ENCODE peak calls at places on chromosomes 13 and 19, in five cellular contexts. Y is psoas muscle, K is epithelial cell of proximal tubule, I is ovary, C is heart left ventricle. Q is an unnamed sample.

GRCh38 chr19:45820413-45821102 is 5.5 kb upstream of the RSPH6A start:
- DNase-seq in Y (no peak), K (no peak), I (no peak), C (peak), Q (no peak)

GRCh38 chr13:28043224-28043623 is 54.7 kb upstream of the URAD start:
- DNase-seq in Y (no peak), K (no peak), I (no peak), C (no peak), Q (no peak)

GRCh38 chr19:16180611-16181010 is 4.6 kb upstream of the FAM32A start:
- DNase-seq in Y (no peak), K (no peak), I (no peak), C (no peak), Q (no peak)

GRCh38 chr13:97726664-97727235 is 226.7 kb upstream of the IPO5 start:
- DNase-seq in Y (no peak), K (peak), I (no peak), C (no peak), Q (no peak)

GRCh38 chr19:39998511-39998910 is 1.7 kb downstream of the ZNF546 start:
- DNase-seq in Y (no peak), K (no peak), I (no peak), C (no peak), Q (no peak)

GRCh38 chr19:27828781-27829275 is 1384.1 kb downstream of the UQCRFS1 start:
- DNase-seq in Y (no peak), K (no peak), I (no peak), C (no peak), Q (no peak)

GRCh38 chr19:50184196-50184595 is 19.2 kb upstream of the MYH14 start:
- DNase-seq in Y (no peak), K (no peak), I (no peak), C (no peak), Q (no peak)

GRCh38 chr19:49017666-49018351 is 918 bp upstream of the LHB start:
- DNase-seq in Y (peak), K (no peak), I (peak), C (peak), Q (no peak)

GRCh38 chr19:56101095-56101494 is 20.0 kb downstream of the ZNF787 start:
- DNase-seq in Y (no peak), K (no peak), I (no peak), C (no peak), Q (no peak)

GRCh38 chr19:19463348-19464117 is 51.8 kb downstream of the TSSK6 start:
- DNase-seq in Y (peak), K (no peak), I (peak), C (no peak), Q (no peak)

GRCh38 chr13:30607908-30608307 is 9.8 kb upstream of the USPL1 start:
- DNase-seq in Y (no peak), K (no peak), I (no peak), C (no peak), Q (no peak)

GRCh38 chr13:40764587-40765403 is 6.2 kb downstream of the MRPS31 start:
- DNase-seq in Y (no peak), K (no peak), I (no peak), C (no peak), Q (peak)

GRCh38 chr19:38266070-38266469 is 1.7 kb downstream of the SPINT2 start:
- DNase-seq in Y (no peak), K (no peak), I (no peak), C (no peak), Q (no peak)

GRCh38 chr13:98225036-98225940 is 48.2 kb upstream of the RNF113B start:
- DNase-seq in Y (no peak), K (no peak), I (no peak), C (no peak), Q (peak)

GRCh38 chr13:22220186-22221160 is 549.6 kb downstream of the FGF9 start:
- DNase-seq in Y (no peak), K (no peak), I (no peak), C (no peak), Q (no peak)

GRCh38 chr13:100512422-100512821 is 76.2 kb downstream of the GGACT start:
- DNase-seq in Y (no peak), K (no peak), I (no peak), C (no peak), Q (no peak)

GRCh38 chr19:8387688-8388611 is 2.2 kb upstream of the RAB11B start:
- DNase-seq in Y (peak), K (no peak), I (no peak), C (no peak), Q (peak)

GRCh38 chr13:108214511-108215383 is 589 bp downstream of the LIG4 start:
- DNase-seq in Y (peak), K (no peak), I (no peak), C (peak), Q (no peak)

GRCh38 chr19:49261602-49262001 is 63.4 kb downstream of the SLC6A16 start:
- DNase-seq in Y (no peak), K (no peak), I (no peak), C (no peak), Q (no peak)

GRCh38 chr13:97182065-97182890 is 39.9 kb upstream of the MBNL2 start:
- DNase-seq in Y (no peak), K (no peak), I (no peak), C (no peak), Q (no peak)

GRCh38 chr19:48830088-48830487 is 6.2 kb downstream of the HSD17B14 start:
- DNase-seq in Y (no peak), K (no peak), I (no peak), C (no peak), Q (no peak)

GRCh38 chr19:57280913-57281425 is 684 bp downstream of the ZNF460 start:
- DNase-seq in Y (no peak), K (no peak), I (peak), C (no peak), Q (no peak)

GRCh38 chr13:113110852-113111315 is 5.3 kb downstream of the F7 start:
- DNase-seq in Y (peak), K (no peak), I (no peak), C (peak), Q (no peak)

GRCh38 chr13:32334676-32335075 is 19.4 kb downstream of the BRCA2 start:
- DNase-seq in Y (no peak), K (no peak), I (no peak), C (no peak), Q (no peak)

GRCh38 chr13:46124531-46124966 is 19.7 kb upstream of the CPB2 start:
- DNase-seq in Y (no peak), K (no peak), I (no peak), C (no peak), Q (no peak)

GRCh38 chr13:59364508-59365187 is 799.1 kb downstream of the DIAPH3 start:
- DNase-seq in Y (no peak), K (no peak), I (no peak), C (no peak), Q (no peak)

GRCh38 chr13:34833562-34834182 is 108.4 kb upstream of the NBEA start:
- DNase-seq in Y (no peak), K (no peak), I (no peak), C (no peak), Q (no peak)

GRCh38 chr13:77918391-77919261 is at the start of gene EDNRB:
- DNase-seq in Y (peak), K (no peak), I (peak), C (peak), Q (no peak)

DNA sequence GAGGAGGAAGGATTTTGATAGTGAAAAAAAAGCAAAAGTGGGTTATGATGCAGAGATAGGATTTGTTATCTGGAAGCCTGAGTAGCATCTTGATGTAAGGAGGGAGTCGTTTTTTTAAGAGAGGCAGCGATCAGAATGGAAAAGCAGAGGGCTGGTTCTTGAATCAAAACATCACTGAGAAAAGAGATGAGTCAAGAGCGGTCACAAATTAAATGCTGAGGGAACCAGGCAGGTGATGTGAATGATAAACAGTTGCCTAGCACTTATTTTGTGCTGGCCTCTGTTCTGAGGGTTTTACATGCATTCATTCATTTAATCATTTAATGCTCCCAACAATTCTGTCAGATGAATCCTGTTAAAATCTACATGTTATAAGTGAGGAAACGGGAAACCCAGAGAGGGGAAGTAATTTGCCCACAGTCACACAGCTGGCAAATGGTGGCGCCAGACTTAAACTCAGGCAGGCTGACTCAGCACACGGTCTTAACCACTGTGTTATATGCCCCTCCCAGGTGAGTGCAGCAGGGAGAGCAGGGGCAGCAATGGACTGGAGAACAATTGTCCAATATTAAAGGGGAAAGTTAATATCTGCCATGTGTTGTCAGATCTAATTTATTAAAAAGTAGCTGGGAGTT is 21.4 kb downstream of the SIGLECL1 start:
- DNase-seq in Y (no peak), K (no peak), I (no peak), C (no peak), Q (no peak)
- TF ChIP-seq CTCF in Y (no peak), K (no peak), I (no peak), C (no peak), Q (no peak)

DNA sequence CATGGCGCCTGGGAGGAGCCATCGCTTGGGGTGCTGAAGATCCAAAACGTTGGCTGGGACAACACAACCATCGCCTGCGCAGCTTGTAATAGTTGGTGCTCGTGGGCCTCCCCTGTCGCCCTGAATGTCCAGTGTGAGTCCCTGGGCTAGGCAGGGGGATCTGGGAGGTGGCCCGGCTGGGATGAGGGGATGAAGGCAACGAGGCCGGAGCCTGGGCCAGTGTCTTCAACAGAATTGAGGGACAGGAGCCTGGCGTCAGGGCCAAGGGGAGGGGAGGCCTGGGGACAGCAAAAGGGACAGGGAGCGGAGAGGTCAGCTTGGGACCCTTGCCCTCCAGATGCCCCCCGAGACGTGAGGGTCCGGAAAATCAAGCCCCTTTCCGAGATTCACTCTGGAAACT is 6.7 kb upstream of the FFAR1 start:
- DNase-seq in Y (no peak), K (no peak), I (no peak), C (no peak), Q (no peak)
- H3K4me3 ChIP-seq in Y (no peak), K (no peak), I (no peak), C (no peak), Q (no peak)

GRCh38 chr19:35986664-35987570 is 8.1 kb upstream of the SDHAF1 start:
- DNase-seq in Y (peak), K (no peak), I (no peak), C (no peak), Q (no peak)
- TF ChIP-seq CTCF in Y (no peak), K (no peak), I (no peak), C (no peak), Q (peak)

GRCh38 chr13:33349314-33349995 is 63.9 kb upstream of the STARD13 start:
- DNase-seq in Y (peak), K (no peak), I (peak), C (no peak), Q (no peak)
- H3K4me3 ChIP-seq in Y (peak), K (peak), I (peak), C (peak), Q (no peak)